ENCODE peak calls at places on chromosomes 2 and 18, in five cellular contexts. S is AG08395, J is Right ventricle myocardium superior, B is fibroblast of lung, I is sciatic nerve. Y is an unnamed sample.

GRCh38 chr2:178271629-178272333 is 77.5 kb downstream of the OSBPL6 start:
- DNase-seq in S (peak), J (peak), B (peak), I (peak), Y (no peak)

GRCh38 chr2:118310016-118310877 is 222.0 kb downstream of the INSIG2 start:
- DNase-seq in S (peak), J (no peak), B (peak), I (peak), Y (no peak)

GRCh38 chr2:25445464-25445863 is 103.7 kb upstream of the DNMT3A start:
- DNase-seq in S (no peak), J (no peak), B (no peak), I (no peak), Y (no peak)

GRCh38 chr2:67057901-67058703 is 339.0 kb upstream of the ETAA1 start:
- DNase-seq in S (no peak), J (no peak), B (no peak), I (no peak), Y (no peak)

GRCh38 chr2:181234429-181235410 is 222.5 kb upstream of the ITGA4 start:
- DNase-seq in S (no peak), J (no peak), B (no peak), I (no peak), Y (no peak)

GRCh38 chr2:168132389-168132788 is 115.0 kb downstream of the STK39 start:
- DNase-seq in S (no peak), J (no peak), B (no peak), I (no peak), Y (no peak)

GRCh38 chr2:86194751-86195054 is 559 bp downstream of the IMMT start:
- DNase-seq in S (no peak), J (peak), B (peak), I (peak), Y (no peak)

GRCh38 chr2:238498691-238499295 is 72.1 kb downstream of the ASB1 start:
- DNase-seq in S (no peak), J (no peak), B (no peak), I (no peak), Y (peak)

GRCh38 chr2:18585526-18585925 is 3.8 kb downstream of the NT5C1B start:
- DNase-seq in S (no peak), J (no peak), B (no peak), I (no peak), Y (no peak)

GRCh38 chr18:45437399-45437798 is 177.9 kb upstream of the SLC14A2 start:
- DNase-seq in S (no peak), J (no peak), B (no peak), I (no peak), Y (no peak)

GRCh38 chr2:64225491-64225890 is 81.3 kb upstream of the PELI1 start:
- DNase-seq in S (no peak), J (no peak), B (peak), I (no peak), Y (no peak)

GRCh38 chr2:206064077-206064476 is 21.9 kb downstream of the INO80D start:
- DNase-seq in S (no peak), J (no peak), B (no peak), I (no peak), Y (no peak)

GRCh38 chr2:156115338-156115737 is 217.2 kb downstream of the NR4A2 start:
- DNase-seq in S (no peak), J (no peak), B (peak), I (no peak), Y (no peak)

GRCh38 chr2:97671526-97671925 is 2.0 kb downstream of the C2orf92 start:
- DNase-seq in S (no peak), J (no peak), B (no peak), I (no peak), Y (no peak)

GRCh38 chr18:77110936-77111335 is 21.6 kb downstream of the MBP start:
- DNase-seq in S (no peak), J (no peak), B (no peak), I (no peak), Y (no peak)

GRCh38 chr2:68253211-68254068 is 1.1 kb upstream of the PPP3R1 start:
- DNase-seq in S (no peak), J (no peak), B (peak), I (no peak), Y (no peak)

GRCh38 chr18:62586148-62586774 is 63.4 kb downstream of the ZCCHC2 start:
- DNase-seq in S (peak), J (peak), B (peak), I (peak), Y (peak)

GRCh38 chr2:111662039-111662740 is 221.8 kb downstream of the ANAPC1 start:
- DNase-seq in S (peak), J (no peak), B (peak), I (no peak), Y (no peak)

GRCh38 chr2:215811409-215812355 is 201.7 kb downstream of the MREG start:
- DNase-seq in S (no peak), J (no peak), B (no peak), I (no peak), Y (no peak)

GRCh38 chr18:43322133-43322532 is 44.8 kb upstream of the SYT4 start:
- DNase-seq in S (no peak), J (no peak), B (no peak), I (no peak), Y (no peak)

GRCh38 chr18:13500227-13500865 is 226.0 kb downstream of the FAM210A start:
- DNase-seq in S (peak), J (peak), B (peak), I (no peak), Y (no peak)

GRCh38 chr2:241636182-241636982 is 576 bp downstream of the THAP4 start:
- DNase-seq in S (peak), J (peak), B (peak), I (no peak), Y (no peak)

GRCh38 chr2:234679151-234679765 is 182.4 kb upstream of the ARL4C start:
- DNase-seq in S (peak), J (no peak), B (no peak), I (no peak), Y (no peak)

GRCh38 chr2:240374085-240374907 is 61.2 kb upstream of the GPC1 start:
- DNase-seq in S (peak), J (peak), B (peak), I (no peak), Y (no peak)

GRCh38 chr2:219521066-219521880 is 7.0 kb downstream of the ASIC4 start:
- DNase-seq in S (peak), J (peak), B (peak), I (no peak), Y (no peak)

GRCh38 chr2:39996653-39997080 is 217.6 kb upstream of the THUMPD2 start:
- DNase-seq in S (no peak), J (no peak), B (peak), I (no peak), Y (no peak)

GRCh38 chr2:59947917-59948534 is 605.4 kb downstream of the BCL11A start:
- DNase-seq in S (no peak), J (no peak), B (no peak), I (no peak), Y (no peak)

GRCh38 chr2:71100195-71100964 is 29.6 kb downstream of the MCEE start:
- DNase-seq in S (peak), J (peak), B (peak), I (peak), Y (no peak)

GRCh38 chr2:204239756-204240155 is 303.2 kb downstream of the ICOS start:
- DNase-seq in S (no peak), J (no peak), B (no peak), I (no peak), Y (no peak)

GRCh38 chr2:26161926-26162325 is 11.0 kb upstream of the GAREM2 start:
- DNase-seq in S (no peak), J (no peak), B (no peak), I (peak), Y (peak)

GRCh38 chr2:173568054-173568453 is 213.4 kb downstream of the CDCA7 start:
- DNase-seq in S (no peak), J (peak), B (no peak), I (peak), Y (no peak)

GRCh38 chr2:66539452-66539851 is 104.5 kb downstream of the MEIS1 start:
- DNase-seq in S (no peak), J (no peak), B (peak), I (no peak), Y (no peak)

GRCh38 chr2:79892123-79892522 is 379.3 kb downstream of the CTNNA2 start:
- DNase-seq in S (no peak), J (no peak), B (no peak), I (no peak), Y (no peak)

GRCh38 chr2:44087037-44087713 is 81.5 kb upstream of the PPM1B start:
- DNase-seq in S (peak), J (peak), B (peak), I (peak), Y (peak)

GRCh38 chr2:238132463-238133450 is 5.7 kb upstream of the KLHL30 start:
- DNase-seq in S (no peak), J (peak), B (no peak), I (no peak), Y (no peak)

Y was measured in mesenteric fat pad.